ENCODE peak calls at places on chromosome 11, in four cellular contexts. N, G, B and P are unnamed samples.

GRCh38 chr11:47440054-47440476 is 8.9 kb downstream of the RAPSN start:
- DNase-seq in N (no peak), G (no peak), B (no peak), P (no peak)

GRCh38 chr11:132187814-132188213 is 817.4 kb downstream of the NTM start:
- DNase-seq in N (no peak), G (no peak), B (no peak), P (no peak)

GRCh38 chr11:95711162-95711944 is 78.2 kb downstream of the FAM76B start:
- DNase-seq in N (no peak), G (peak), B (no peak), P (no peak)

GRCh38 chr11:92152245-92152644 is 72.4 kb upstream of the FAT3 start:
- DNase-seq in N (no peak), G (no peak), B (no peak), P (no peak)

GRCh38 chr11:5808500-5809121 is at the start of gene OR52N2:
- DNase-seq in N (peak), G (peak), B (peak), P (peak)

GRCh38 chr11:110086892-110087309 is 6.3 kb upstream of the ZC3H12C start:
- DNase-seq in N (no peak), G (no peak), B (no peak), P (no peak)

GRCh38 chr11:132126973-132127900 is 756.8 kb downstream of the NTM start:
- DNase-seq in N (no peak), G (peak), B (peak), P (peak)

GRCh38 chr11:34926101-34926830 is 9.8 kb downstream of the PDHX start:
- DNase-seq in N (no peak), G (no peak), B (no peak), P (no peak)

GRCh38 chr11:126163074-126163700 is 48.3 kb downstream of the RPUSD4 start:
- DNase-seq in N (no peak), G (no peak), B (no peak), P (no peak)

GRCh38 chr11:35235944-35236666 is 97.1 kb downstream of the CD44 start:
- DNase-seq in N (peak), G (no peak), B (no peak), P (no peak)

GRCh38 chr11:134410766-134411165 is 1.3 kb downstream of the B3GAT1 start:
- DNase-seq in N (no peak), G (no peak), B (no peak), P (no peak)

GRCh38 chr11:102345923-102346322 is 1.1 kb upstream of the BIRC2 start:
- DNase-seq in N (no peak), G (no peak), B (no peak), P (no peak)

GRCh38 chr11:107857550-107858216 is 904 bp downstream of the SLC35F2 start:
- DNase-seq in N (peak), G (no peak), B (no peak), P (no peak)

GRCh38 chr11:99693941-99694492 is 673.3 kb downstream of the CNTN5 start:
- DNase-seq in N (no peak), G (no peak), B (no peak), P (no peak)

GRCh38 chr11:118221419-118221818 is 3.4 kb downstream of the JAML start:
- DNase-seq in N (no peak), G (no peak), B (no peak), P (no peak)

GRCh38 chr11:20355221-20356219 is 8.0 kb upstream of the HTATIP2 start:
- DNase-seq in N (no peak), G (no peak), B (no peak), P (no peak)